ENCODE peak calls at places on chromosome 4, in ten cellular contexts. Q is A673, D is lung, C is fibroblast of lung, E is uterus, X is A549, U is mammary epithelial cell, G is esophagus muscularis mucosa, J is GM23338, A is astrocyte. T is an unnamed sample.

GRCh38 chr4:6097581-6097980 is 79.3 kb upstream of the C4orf50 start:
- DNase-seq in Q (no peak), D (no peak), C (no peak), E (no peak), X (no peak), U (no peak), G (no peak), J (no peak), A (no peak), T (no peak)

GRCh38 chr4:100635899-100636298 is 118.1 kb upstream of the EMCN start:
- DNase-seq in Q (no peak), D (no peak), C (no peak), E (no peak), X (no peak), U (peak), G (no peak), J (no peak), A (no peak), T (no peak)

GRCh38 chr4:124753941-124754581 is 41.5 kb upstream of the ANKRD50 start:
- DNase-seq in Q (no peak), D (peak), C (peak), E (no peak), X (peak), U (no peak), G (no peak), J (peak), A (no peak), T (no peak)

GRCh38 chr4:170497729-170498128 is 408.0 kb upstream of the AADAT start:
- DNase-seq in Q (no peak), D (no peak), C (no peak), E (no peak), X (no peak), U (no peak), G (no peak), J (no peak), A (no peak), T (no peak)

GRCh38 chr4:177016541-177017141 is 223.9 kb upstream of the VEGFC start:
- DNase-seq in Q (no peak), D (no peak), C (peak), E (no peak), X (no peak), U (peak), G (no peak), J (no peak), A (peak), T (no peak)

GRCh38 chr4:66571145-66571544 is 900.9 kb upstream of the EPHA5 start:
- DNase-seq in Q (no peak), D (no peak), C (no peak), E (no peak), X (no peak), U (no peak), G (no peak), J (no peak), A (no peak), T (no peak)

GRCh38 chr4:1856920-1857699 is 1.2 kb upstream of the LETM1 start:
- DNase-seq in Q (no peak), D (no peak), C (no peak), E (peak), X (peak), U (peak), G (no peak), J (no peak), A (no peak), T (no peak)

GRCh38 chr4:121061861-121062260 is 10.5 kb downstream of the NDNF start:
- DNase-seq in Q (no peak), D (no peak), C (no peak), E (no peak), X (no peak), U (no peak), G (no peak), J (no peak), A (no peak), T (no peak)

GRCh38 chr4:2301221-2301642 is 39.3 kb upstream of the MXD4 start:
- DNase-seq in Q (no peak), D (no peak), C (no peak), E (no peak), X (no peak), U (no peak), G (no peak), J (no peak), A (no peak), T (no peak)

GRCh38 chr4:179076865-179077264 is 1634.6 kb upstream of the AGA start:
- DNase-seq in Q (no peak), D (no peak), C (no peak), E (no peak), X (no peak), U (no peak), G (no peak), J (peak), A (no peak), T (no peak)

GRCh38 chr4:57148831-57149230 is 38.6 kb upstream of the IGFBP7 start:
- DNase-seq in Q (no peak), D (no peak), C (peak), E (no peak), X (no peak), U (peak), G (no peak), J (no peak), A (peak), T (no peak)

GRCh38 chr4:742096-742741 is 36.6 kb downstream of the PCGF3 start:
- DNase-seq in Q (no peak), D (no peak), C (no peak), E (no peak), X (no peak), U (no peak), G (no peak), J (no peak), A (no peak), T (no peak)

GRCh38 chr4:113695328-113696169 is 66.0 kb downstream of the CAMK2D start:
- DNase-seq in Q (no peak), D (no peak), C (peak), E (no peak), X (no peak), U (no peak), G (no peak), J (no peak), A (peak), T (no peak)

GRCh38 chr4:874071-874470 is 48.1 kb upstream of the CPLX1 start:
- DNase-seq in Q (no peak), D (no peak), C (no peak), E (no peak), X (no peak), U (no peak), G (no peak), J (no peak), A (no peak), T (no peak)

GRCh38 chr4:165009493-165010227 is 22.1 kb upstream of the TRIM60 start:
- DNase-seq in Q (no peak), D (no peak), C (no peak), E (no peak), X (no peak), U (no peak), G (no peak), J (no peak), A (no peak), T (no peak)

GRCh38 chr4:5918331-5919030 is 25.6 kb upstream of the CRMP1 start:
- DNase-seq in Q (no peak), D (no peak), C (no peak), E (no peak), X (no peak), U (no peak), G (no peak), J (no peak), A (no peak), T (no peak)

DNA sequence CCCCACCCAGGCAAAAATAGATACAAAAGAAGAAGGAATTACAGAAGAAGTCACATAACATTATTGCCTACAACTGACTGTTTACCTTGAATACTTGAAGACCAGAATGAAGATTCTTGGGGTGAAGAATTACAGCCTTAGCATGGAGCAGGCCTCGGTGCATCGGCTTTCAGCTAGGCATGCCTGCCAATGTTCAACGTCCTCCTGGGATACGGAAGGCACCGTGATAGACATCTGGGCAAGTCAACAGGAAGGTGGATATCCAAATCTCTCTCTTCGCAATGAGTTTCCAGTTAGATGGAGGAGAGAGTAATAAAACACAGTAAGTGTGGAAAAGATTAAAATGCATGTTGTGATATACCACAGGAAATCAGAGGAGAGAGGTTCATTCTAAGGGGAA is 316.1 kb downstream of the TRIML1 start:
- DNase-seq in Q (peak), D (no peak), C (no peak), E (no peak), X (no peak), U (no peak), G (no peak), J (no peak), A (no peak), T (no peak)
- H3K4me3 ChIP-seq in Q (peak), D (no peak), C (no peak), E (no peak), X (no peak), U (no peak), G (no peak), J (no peak), A (no peak), T (no peak)

DNA sequence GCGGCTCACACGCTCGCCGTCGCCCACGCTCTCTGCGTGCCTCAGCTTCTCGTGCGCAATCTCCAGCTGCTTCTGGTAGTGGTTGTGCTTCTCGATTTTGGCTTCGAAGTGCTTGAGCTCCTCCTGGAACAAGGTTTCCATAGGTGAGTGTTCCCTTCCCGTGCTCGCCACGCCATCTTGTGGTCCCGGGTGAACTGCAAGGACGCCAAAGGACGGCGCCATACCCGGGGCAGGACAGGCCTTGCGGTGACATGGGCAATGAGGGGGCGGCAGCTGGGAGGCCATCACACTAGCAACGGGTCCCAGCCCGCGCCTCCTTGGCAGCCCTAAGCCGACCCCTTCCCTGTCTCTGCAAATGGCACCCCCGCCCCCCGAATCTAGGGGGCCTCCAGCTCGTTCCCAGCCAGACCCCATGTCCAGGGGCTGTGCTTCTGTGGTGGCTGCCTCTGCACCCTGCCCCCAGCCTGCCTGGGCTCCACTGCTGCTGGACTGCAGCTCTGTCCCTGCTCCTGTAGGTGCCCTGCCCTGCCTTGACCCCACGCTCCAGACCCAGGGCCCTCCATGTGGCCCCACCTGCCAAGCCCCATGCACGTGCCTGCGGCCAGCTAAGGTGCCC is 17.3 kb downstream of the LRPAP1 start:
- DNase-seq in Q (no peak), D (no peak), C (no peak), E (no peak), X (peak), U (peak), G (no peak), J (peak), A (no peak), T (no peak)
- TF ChIP-seq CTCF in Q (peak), D (no peak), C (no peak), E (no peak), X (peak), U (peak), G (no peak), J (peak), A (no peak), T (no peak)

GRCh38 chr4:13592220-13592619 is 35.3 kb downstream of the BOD1L1 start:
- DNase-seq in Q (no peak), D (no peak), C (no peak), E (no peak), X (no peak), U (no peak), G (no peak), J (no peak), A (no peak), T (no peak)
- H3K27ac ChIP-seq in Q (no peak), D (no peak), C (no peak), E (no peak), X (no peak), U (no peak), G (peak), J (no peak), A (no peak), T (no peak)

DNA sequence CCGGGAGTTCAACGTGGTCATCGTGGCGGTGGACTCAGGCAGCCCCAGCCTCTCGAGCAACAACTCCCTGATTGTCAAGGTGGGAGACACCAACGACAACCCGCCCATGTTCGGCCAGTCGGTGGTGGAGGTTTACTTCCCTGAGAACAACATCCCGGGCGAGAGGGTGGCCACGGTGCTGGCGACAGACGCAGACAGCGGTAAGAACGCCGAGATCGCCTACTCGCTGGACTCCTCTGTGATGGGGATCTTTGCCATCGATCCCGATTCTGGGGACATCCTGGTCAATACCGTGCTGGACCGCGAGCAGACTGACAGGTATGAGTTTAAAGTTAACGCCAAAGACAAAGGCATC is 2.7 kb downstream of the PCDH7 start:
- DNase-seq in Q (peak), D (no peak), C (peak), E (no peak), X (no peak), U (no peak), G (no peak), J (peak), A (no peak), T (no peak)
- H3K4me3 ChIP-seq in Q (peak), D (no peak), C (peak), E (peak), X (no peak), U (peak), G (peak), J (peak), A (peak), T (peak)

DNA sequence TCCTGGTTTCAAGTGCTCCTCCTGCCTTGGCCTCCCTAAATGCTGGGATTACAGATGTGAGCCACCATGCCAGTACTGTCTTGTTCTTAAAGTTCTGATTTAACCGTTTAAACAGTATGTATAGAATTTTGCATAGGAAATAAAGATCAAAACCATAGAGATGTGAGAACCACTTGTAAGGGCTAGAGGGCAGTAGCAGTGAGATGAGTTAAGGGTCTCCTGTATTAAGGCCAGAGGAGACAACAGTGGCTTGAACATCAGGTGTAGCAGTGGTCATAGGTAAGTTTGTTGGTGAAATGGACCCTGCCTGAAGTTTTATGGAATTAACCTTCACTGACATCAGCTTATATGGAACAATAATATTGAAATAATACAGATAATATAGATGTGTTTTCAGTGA is 155.7 kb downstream of the SLC4A4 start:
- DNase-seq in Q (no peak), D (no peak), C (no peak), E (no peak), X (peak), U (no peak), G (no peak), J (peak), A (no peak), T (no peak)
- TF ChIP-seq CTCF in Q (peak), D (no peak), C (no peak), E (no peak), X (no peak), U (no peak), G (no peak), J (peak), A (no peak), T (no peak)

DNA sequence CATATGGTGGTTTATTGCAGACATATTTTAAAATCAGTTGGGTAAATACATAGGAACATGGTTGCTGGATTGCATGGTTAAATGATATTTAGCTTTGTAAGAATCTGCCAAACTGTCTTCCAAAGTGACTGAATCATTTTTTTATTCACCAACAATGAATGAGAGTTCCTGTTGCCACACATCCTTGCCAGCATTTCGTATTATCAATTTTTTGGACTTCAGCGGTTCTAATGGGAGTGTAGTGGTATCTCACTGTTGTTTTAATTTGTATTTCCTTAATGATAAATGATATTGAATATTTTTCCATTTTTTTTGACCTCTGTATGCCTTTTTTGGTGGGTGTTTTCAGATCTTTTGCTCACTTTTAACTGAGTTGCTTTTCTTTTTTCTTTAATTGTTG is 1.4 kb upstream of the MTHFD2L start:
- DNase-seq in Q (no peak), D (no peak), C (no peak), E (no peak), X (no peak), U (no peak), G (no peak), J (no peak), A (no peak), T (no peak)
- H3K27ac ChIP-seq in Q (no peak), D (no peak), C (no peak), E (no peak), X (no peak), U (peak), G (no peak), J (no peak), A (peak), T (no peak)

GRCh38 chr4:173919196-173919595 is 364.3 kb downstream of the FBXO8 start:
- DNase-seq in Q (no peak), D (no peak), C (peak), E (no peak), X (no peak), U (no peak), G (no peak), J (no peak), A (peak), T (no peak)

GRCh38 chr4:173913496-173913895 is 370.0 kb downstream of the FBXO8 start:
- DNase-seq in Q (no peak), D (no peak), C (no peak), E (no peak), X (no peak), U (peak), G (no peak), J (no peak), A (no peak), T (no peak)

GRCh38 chr4:173919861-173920260 is 363.6 kb downstream of the FBXO8 start:
- DNase-seq in Q (no peak), D (no peak), C (no peak), E (no peak), X (no peak), U (no peak), G (no peak), J (peak), A (no peak), T (no peak)

DNA sequence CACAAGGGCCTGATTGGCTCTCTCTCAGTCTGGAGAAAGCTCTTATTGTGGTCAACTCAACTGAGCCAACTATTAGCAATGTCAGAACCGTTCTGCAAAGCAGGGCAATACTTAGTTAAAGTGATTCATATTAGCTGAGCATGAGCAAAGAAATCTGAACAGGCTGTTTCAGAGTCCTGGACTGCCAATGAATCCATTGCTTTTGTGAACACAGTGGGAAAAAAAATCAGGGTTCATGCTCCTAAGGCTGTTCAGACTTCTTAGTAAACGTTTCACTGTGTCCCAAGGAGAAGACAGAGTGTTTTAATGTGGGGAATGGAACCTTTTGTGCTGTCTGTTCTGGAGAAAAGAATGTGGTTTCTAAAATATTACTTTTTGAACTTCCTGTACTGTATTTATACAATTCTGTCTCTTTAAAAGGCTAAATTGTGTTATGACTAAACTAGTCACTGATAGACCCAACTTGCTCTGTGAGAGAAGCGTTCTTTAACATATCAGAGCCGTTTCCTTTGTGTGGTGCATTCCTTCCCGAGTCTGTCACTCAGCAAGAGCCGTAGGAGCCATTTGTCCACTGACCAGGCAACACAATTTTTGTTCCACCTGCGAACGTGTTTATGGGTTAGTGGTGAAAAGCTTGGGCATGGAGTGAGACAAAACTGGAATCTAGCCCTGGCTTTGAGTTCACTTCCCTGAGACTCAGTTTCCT is 366.1 kb downstream of the FBXO8 start:
- DNase-seq in Q (no peak), D (no peak), C (peak), E (no peak), X (no peak), U (no peak), G (no peak), J (peak), A (peak), T (no peak)
- H3K4me3 ChIP-seq in Q (no peak), D (no peak), C (no peak), E (no peak), X (no peak), U (no peak), G (no peak), J (no peak), A (peak), T (no peak)

GRCh38 chr4:16912896-16913295 is 14.5 kb upstream of the LDB2 start:
- DNase-seq in Q (no peak), D (no peak), C (no peak), E (no peak), X (no peak), U (no peak), G (no peak), J (no peak), A (peak), T (no peak)

GRCh38 chr4:16916719-16917337 is 18.4 kb upstream of the LDB2 start:
- DNase-seq in Q (peak), D (no peak), C (peak), E (no peak), X (peak), U (peak), G (no peak), J (peak), A (no peak), T (no peak)

GRCh38 chr4:16909245-16909644 is 10.8 kb upstream of the LDB2 start:
- DNase-seq in Q (no peak), D (no peak), C (no peak), E (no peak), X (no peak), U (no peak), G (no peak), J (peak), A (no peak), T (no peak)

GRCh38 chr4:16915956-16916355 is 17.5 kb upstream of the LDB2 start:
- DNase-seq in Q (no peak), D (no peak), C (no peak), E (no peak), X (no peak), U (no peak), G (no peak), J (no peak), A (no peak), T (no peak)

GRCh38 chr4:16914208-16914607 is 15.8 kb upstream of the LDB2 start:
- DNase-seq in Q (peak), D (no peak), C (peak), E (no peak), X (no peak), U (no peak), G (no peak), J (peak), A (peak), T (no peak)
- TF ChIP-seq CTCF in Q (peak), D (no peak), C (peak), E (peak), X (no peak), U (peak), G (no peak), J (peak), A (no peak), T (peak)

GRCh38 chr4:76569695-76570094 is 134.7 kb downstream of the SHROOM3 start:
- DNase-seq in Q (no peak), D (no peak), C (no peak), E (no peak), X (no peak), U (no peak), G (no peak), J (no peak), A (no peak), T (no peak)

GRCh38 chr4:76572224-76572623 is 137.2 kb downstream of the SHROOM3 start:
- DNase-seq in Q (no peak), D (no peak), C (no peak), E (no peak), X (no peak), U (no peak), G (no peak), J (no peak), A (no peak), T (no peak)

GRCh38 chr4:76571274-76571673 is 136.2 kb downstream of the SHROOM3 start:
- DNase-seq in Q (no peak), D (no peak), C (no peak), E (no peak), X (peak), U (no peak), G (no peak), J (no peak), A (no peak), T (no peak)

GRCh38 chr4:76569225-76569624 is 134.2 kb downstream of the SHROOM3 start:
- DNase-seq in Q (no peak), D (no peak), C (no peak), E (no peak), X (no peak), U (no peak), G (no peak), J (no peak), A (no peak), T (no peak)

GRCh38 chr4:76570141-76570989 is 135.3 kb downstream of the SHROOM3 start:
- DNase-seq in Q (no peak), D (no peak), C (peak), E (no peak), X (peak), U (peak), G (no peak), J (no peak), A (peak), T (no peak)
- H3K27ac ChIP-seq in Q (no peak), D (no peak), C (no peak), E (peak), X (peak), U (no peak), G (peak), J (no peak), A (peak), T (no peak)